ENCODE peak calls at places on chromosomes 4 and X, in four cellular contexts. One of them, this sample, is unnamed.

GRCh38 chrX:12581546-12581945 is 209.7 kb upstream of the PRPS2 start:
- DNase-seq in AG10803: no peak
- DNase-seq in BJ: no peak
- DNase-seq in G401: no peak
- DNase-seq in this sample: no peak

GRCh38 chrX:154351183-154352011 is 23.0 kb downstream of the FLNA start:
- DNase-seq in AG10803: no peak
- DNase-seq in BJ: no peak
- DNase-seq in G401: no peak
- DNase-seq in this sample: no peak

GRCh38 chr4:6056976-6057766 is 38.9 kb upstream of the C4orf50 start:
- DNase-seq in AG10803: no peak
- DNase-seq in BJ: no peak
- DNase-seq in G401: no peak
- DNase-seq in this sample: no peak

GRCh38 chrX:30283456-30284200 is 25.6 kb downstream of the NR0B1 start:
- DNase-seq in AG10803: peak
- DNase-seq in BJ: peak
- DNase-seq in G401: no peak
- DNase-seq in this sample: no peak

GRCh38 chr4:169914871-169915270 is 111.3 kb downstream of the MFAP3L start:
- DNase-seq in AG10803: no peak
- DNase-seq in BJ: no peak
- DNase-seq in G401: no peak
- DNase-seq in this sample: no peak

GRCh38 chr4:66852843-66853242 is 692.5 kb downstream of the CENPC start:
- DNase-seq in AG10803: no peak
- DNase-seq in BJ: no peak
- DNase-seq in G401: no peak
- DNase-seq in this sample: no peak

GRCh38 chr4:52824603-52825310 is 37.4 kb upstream of the RASL11B start:
- DNase-seq in AG10803: peak
- DNase-seq in BJ: peak
- DNase-seq in G401: peak
- DNase-seq in this sample: no peak

GRCh38 chr4:26263165-26263564 is 57.6 kb upstream of the RBPJ start:
- DNase-seq in AG10803: no peak
- DNase-seq in BJ: no peak
- DNase-seq in G401: no peak
- DNase-seq in this sample: peak

GRCh38 chrX:100895365-100896075 is 21.4 kb upstream of the NOX1 start:
- DNase-seq in AG10803: peak
- DNase-seq in BJ: no peak
- DNase-seq in G401: peak
- DNase-seq in this sample: peak

GRCh38 chr4:2367626-2368025 is 50.8 kb downstream of the ZFYVE28 start:
- DNase-seq in AG10803: no peak
- DNase-seq in BJ: no peak
- DNase-seq in G401: no peak
- DNase-seq in this sample: peak

GRCh38 chr4:73600917-73601316 is 19.3 kb downstream of the RASSF6 start:
- DNase-seq in AG10803: no peak
- DNase-seq in BJ: no peak
- DNase-seq in G401: no peak
- DNase-seq in this sample: no peak

GRCh38 chr4:186920486-186920885 is 196.8 kb upstream of the FAT1 start:
- DNase-seq in AG10803: peak
- DNase-seq in BJ: no peak
- DNase-seq in G401: no peak
- DNase-seq in this sample: no peak

GRCh38 chrX:50448565-50448964 is 22.1 kb downstream of the DGKK start:
- DNase-seq in AG10803: no peak
- DNase-seq in BJ: no peak
- DNase-seq in G401: no peak
- DNase-seq in this sample: peak

GRCh38 chr4:45155081-45155777 is 428.9 kb upstream of the GNPDA2 start:
- DNase-seq in AG10803: no peak
- DNase-seq in BJ: no peak
- DNase-seq in G401: no peak
- DNase-seq in this sample: no peak

GRCh38 chr4:2411786-2412510 is 6.5 kb downstream of the ZFYVE28 start:
- DNase-seq in AG10803: no peak
- DNase-seq in BJ: no peak
- DNase-seq in G401: no peak
- DNase-seq in this sample: peak

GRCh38 chr4:182548156-182548555 is 305.0 kb downstream of the TENM3 start:
- DNase-seq in AG10803: no peak
- DNase-seq in BJ: no peak
- DNase-seq in G401: no peak
- DNase-seq in this sample: no peak

GRCh38 chr4:7358100-7358735 is 76.5 kb downstream of the PSAPL1 start:
- DNase-seq in AG10803: peak
- DNase-seq in BJ: peak
- DNase-seq in G401: peak
- DNase-seq in this sample: no peak

GRCh38 chr4:24924309-24924781 is 11.5 kb upstream of the CCDC149 start:
- DNase-seq in AG10803: peak
- DNase-seq in BJ: peak
- DNase-seq in G401: no peak
- DNase-seq in this sample: no peak

GRCh38 chr4:25658357-25658771 is 2.7 kb downstream of the SLC34A2 start:
- DNase-seq in AG10803: no peak
- DNase-seq in BJ: no peak
- DNase-seq in G401: no peak
- DNase-seq in this sample: no peak

GRCh38 chr4:71050809-71051208 is 57.4 kb downstream of the DCK start:
- DNase-seq in AG10803: no peak
- DNase-seq in BJ: no peak
- DNase-seq in G401: no peak
- DNase-seq in this sample: no peak

GRCh38 chrX:12751887-12752286 is 39.3 kb upstream of the PRPS2 start:
- DNase-seq in AG10803: no peak
- DNase-seq in BJ: no peak
- DNase-seq in G401: no peak
- DNase-seq in this sample: no peak

GRCh38 chrX:46707274-46707965 is 51.5 kb downstream of the SLC9A7 start:
- DNase-seq in AG10803: no peak
- DNase-seq in BJ: no peak
- DNase-seq in G401: peak
- DNase-seq in this sample: no peak

GRCh38 chr4:10960386-10960785 is 275.8 kb upstream of the CLNK start:
- DNase-seq in AG10803: no peak
- DNase-seq in BJ: no peak
- DNase-seq in G401: no peak
- DNase-seq in this sample: no peak

GRCh38 chrX:24334473-24334872 is 20.6 kb upstream of the SUPT20HL2 start:
- DNase-seq in AG10803: no peak
- DNase-seq in BJ: no peak
- DNase-seq in G401: no peak
- DNase-seq in this sample: no peak

GRCh38 chr4:101191302-101192098 is 155.8 kb downstream of the PPP3CA start:
- DNase-seq in AG10803: peak
- DNase-seq in BJ: peak
- DNase-seq in G401: peak
- DNase-seq in this sample: peak

GRCh38 chr4:184413227-184414064 is 60.9 kb downstream of the IRF2 start:
- DNase-seq in AG10803: no peak
- DNase-seq in BJ: no peak
- DNase-seq in G401: no peak
- DNase-seq in this sample: no peak

GRCh38 chr4:14621731-14622459 is 380.4 kb upstream of the CPEB2 start:
- DNase-seq in AG10803: no peak
- DNase-seq in BJ: no peak
- DNase-seq in G401: no peak
- DNase-seq in this sample: no peak

GRCh38 chrX:40281341-40282005 is 183.7 kb upstream of the BCOR start:
- DNase-seq in AG10803: no peak
- DNase-seq in BJ: no peak
- DNase-seq in G401: no peak
- DNase-seq in this sample: no peak

GRCh38 chrX:40947276-40947675 is 138.0 kb upstream of the USP9X start:
- DNase-seq in AG10803: peak
- DNase-seq in BJ: no peak
- DNase-seq in G401: no peak
- DNase-seq in this sample: no peak

GRCh38 chr4:54855221-54855854 is 197.6 kb downstream of the KIT start:
- DNase-seq in AG10803: no peak
- DNase-seq in BJ: no peak
- DNase-seq in G401: peak
- DNase-seq in this sample: no peak

GRCh38 chr4:121358473-121358872 is 22.3 kb downstream of the QRFPR start:
- DNase-seq in AG10803: peak
- DNase-seq in BJ: peak
- DNase-seq in G401: no peak
- DNase-seq in this sample: no peak

GRCh38 chrX:94932278-94932965 is 1258.4 kb downstream of the FAM133A start:
- DNase-seq in AG10803: no peak
- DNase-seq in BJ: no peak
- DNase-seq in G401: no peak
- DNase-seq in this sample: no peak

GRCh38 chr4:10108818-10109783 is 7.5 kb downstream of the WDR1 start:
- DNase-seq in AG10803: no peak
- DNase-seq in BJ: no peak
- DNase-seq in G401: no peak
- DNase-seq in this sample: no peak

GRCh38 chrX:140066262-140066661 is 100.9 kb upstream of the CXorf66 start:
- DNase-seq in AG10803: no peak
- DNase-seq in BJ: no peak
- DNase-seq in G401: no peak
- DNase-seq in this sample: no peak

GRCh38 chr4:128572778-128573241 is 236.7 kb upstream of the JADE1 start:
- DNase-seq in AG10803: no peak
- DNase-seq in BJ: no peak
- DNase-seq in G401: no peak
- DNase-seq in this sample: no peak

GRCh38 chr4:89111833-89112563 is 665 bp downstream of the TIGD2 start:
- DNase-seq in AG10803: peak
- DNase-seq in BJ: peak
- DNase-seq in G401: peak
- DNase-seq in this sample: no peak

GRCh38 chrX:17758382-17758781 is 21.1 kb downstream of the SCML1 start:
- DNase-seq in AG10803: no peak
- DNase-seq in BJ: no peak
- DNase-seq in G401: no peak
- DNase-seq in this sample: no peak

GRCh38 chrX:24148118-24148517 is 1.4 kb upstream of the ZFX start:
- DNase-seq in AG10803: no peak
- DNase-seq in BJ: no peak
- DNase-seq in G401: no peak
- DNase-seq in this sample: no peak

GRCh38 chr4:28772066-28772465 is 1911.4 kb downstream of the STIM2 start:
- DNase-seq in AG10803: peak
- DNase-seq in BJ: peak
- DNase-seq in G401: no peak
- DNase-seq in this sample: no peak

GRCh38 chr4:15182600-15183222 is 180.4 kb downstream of the CPEB2 start:
- DNase-seq in AG10803: no peak
- DNase-seq in BJ: no peak
- DNase-seq in G401: no peak
- DNase-seq in this sample: no peak

This sample was measured in endodermal cell.